ENCODE peak calls at places on chromosomes 12 and 14, in nine cellular contexts. One of them, this sample, is unnamed.

GRCh38 chr12:67650127-67650495 is 1.6 kb downstream of the DYRK2 start:
- DNase-seq in Peyer's patch: no peak
- DNase-seq in uterus: peak
- DNase-seq in K562: peak
- DNase-seq in GM12878: no peak
- DNase-seq in body of pancreas: peak
- DNase-seq in esophagus squamous epithelium: no peak
- DNase-seq in lower leg skin: no peak
- DNase-seq in ovary: peak
- DNase-seq in this sample: peak

GRCh38 chr12:25469368-25469767 is 83.7 kb downstream of the LMNTD1 start:
- DNase-seq in Peyer's patch: no peak
- DNase-seq in uterus: no peak
- DNase-seq in K562: no peak
- DNase-seq in GM12878: no peak
- DNase-seq in body of pancreas: no peak
- DNase-seq in esophagus squamous epithelium: no peak
- DNase-seq in lower leg skin: no peak
- DNase-seq in ovary: no peak
- DNase-seq in this sample: no peak

GRCh38 chr14:93207468-93208308 is 632 bp downstream of the UBR7 start:
- DNase-seq in Peyer's patch: no peak
- DNase-seq in uterus: peak
- DNase-seq in K562: peak
- DNase-seq in GM12878: no peak
- DNase-seq in body of pancreas: peak
- DNase-seq in esophagus squamous epithelium: no peak
- DNase-seq in lower leg skin: no peak
- DNase-seq in ovary: no peak
- DNase-seq in this sample: peak

GRCh38 chr12:26555139-26555538 is 277.9 kb downstream of the ITPR2 start:
- DNase-seq in Peyer's patch: no peak
- DNase-seq in uterus: no peak
- DNase-seq in K562: no peak
- DNase-seq in GM12878: no peak
- DNase-seq in body of pancreas: no peak
- DNase-seq in esophagus squamous epithelium: no peak
- DNase-seq in lower leg skin: no peak
- DNase-seq in ovary: no peak
- DNase-seq in this sample: no peak

GRCh38 chr14:56805201-56805991 is 4.9 kb downstream of the OTX2 start:
- DNase-seq in Peyer's patch: no peak
- DNase-seq in uterus: no peak
- DNase-seq in K562: no peak
- DNase-seq in GM12878: no peak
- DNase-seq in body of pancreas: no peak
- DNase-seq in esophagus squamous epithelium: no peak
- DNase-seq in lower leg skin: no peak
- DNase-seq in ovary: no peak
- DNase-seq in this sample: no peak

GRCh38 chr14:97178781-97179180 is 381.6 kb downstream of the VRK1 start:
- DNase-seq in Peyer's patch: no peak
- DNase-seq in uterus: no peak
- DNase-seq in K562: no peak
- DNase-seq in GM12878: no peak
- DNase-seq in body of pancreas: no peak
- DNase-seq in esophagus squamous epithelium: no peak
- DNase-seq in lower leg skin: no peak
- DNase-seq in ovary: no peak
- DNase-seq in this sample: no peak

GRCh38 chr12:64753427-64753826 is 5.8 kb downstream of the GNS start:
- DNase-seq in Peyer's patch: no peak
- DNase-seq in uterus: no peak
- DNase-seq in K562: no peak
- DNase-seq in GM12878: no peak
- DNase-seq in body of pancreas: no peak
- DNase-seq in esophagus squamous epithelium: no peak
- DNase-seq in lower leg skin: no peak
- DNase-seq in ovary: no peak
- DNase-seq in this sample: no peak

GRCh38 chr12:105882404-105882803 is 256.4 kb downstream of the NUAK1 start:
- DNase-seq in Peyer's patch: no peak
- DNase-seq in uterus: peak
- DNase-seq in K562: no peak
- DNase-seq in GM12878: no peak
- DNase-seq in body of pancreas: peak
- DNase-seq in esophagus squamous epithelium: no peak
- DNase-seq in lower leg skin: peak
- DNase-seq in ovary: no peak
- DNase-seq in this sample: no peak

GRCh38 chr12:90501412-90501811 is 453.6 kb downstream of the CCER1 start:
- DNase-seq in Peyer's patch: no peak
- DNase-seq in uterus: no peak
- DNase-seq in K562: no peak
- DNase-seq in GM12878: no peak
- DNase-seq in body of pancreas: no peak
- DNase-seq in esophagus squamous epithelium: no peak
- DNase-seq in lower leg skin: no peak
- DNase-seq in ovary: no peak
- DNase-seq in this sample: no peak

GRCh38 chr12:97923546-97923945 is 460.9 kb downstream of the RMST start:
- DNase-seq in Peyer's patch: no peak
- DNase-seq in uterus: no peak
- DNase-seq in K562: no peak
- DNase-seq in GM12878: no peak
- DNase-seq in body of pancreas: no peak
- DNase-seq in esophagus squamous epithelium: no peak
- DNase-seq in lower leg skin: no peak
- DNase-seq in ovary: no peak
- DNase-seq in this sample: no peak

GRCh38 chr12:97921957-97922722 is 459.5 kb downstream of the RMST start:
- DNase-seq in Peyer's patch: no peak
- DNase-seq in uterus: peak
- DNase-seq in K562: no peak
- DNase-seq in GM12878: no peak
- DNase-seq in body of pancreas: peak
- DNase-seq in esophagus squamous epithelium: no peak
- DNase-seq in lower leg skin: no peak
- DNase-seq in ovary: no peak
- DNase-seq in this sample: no peak

GRCh38 chr12:97927991-97928390 is 465.4 kb downstream of the RMST start:
- DNase-seq in Peyer's patch: no peak
- DNase-seq in uterus: no peak
- DNase-seq in K562: no peak
- DNase-seq in GM12878: no peak
- DNase-seq in body of pancreas: no peak
- DNase-seq in esophagus squamous epithelium: no peak
- DNase-seq in lower leg skin: no peak
- DNase-seq in ovary: no peak
- DNase-seq in this sample: no peak

DNA sequence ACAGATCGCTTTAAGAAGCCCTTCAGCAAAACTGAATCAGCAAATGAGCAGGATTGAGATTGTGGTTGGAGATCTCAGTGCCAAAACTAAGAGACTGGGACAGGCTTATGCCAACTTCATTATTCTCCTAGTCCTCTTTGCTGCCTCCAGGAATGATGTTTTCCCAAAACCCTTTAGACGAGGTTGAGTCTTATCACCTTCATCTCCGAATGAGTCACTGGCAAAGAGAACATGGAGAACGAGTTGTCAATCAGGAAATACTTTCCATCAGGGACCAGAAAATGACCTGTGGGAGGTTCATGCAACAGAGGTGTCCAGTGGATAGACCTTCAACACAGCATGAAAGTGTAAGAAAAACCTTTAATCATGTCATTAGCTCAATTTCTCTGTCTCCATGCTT is 461.5 kb downstream of the RMST start:
- DNase-seq in Peyer's patch: no peak
- DNase-seq in uterus: no peak
- DNase-seq in K562: no peak
- DNase-seq in GM12878: no peak
- DNase-seq in body of pancreas: no peak
- DNase-seq in esophagus squamous epithelium: no peak
- DNase-seq in lower leg skin: no peak
- DNase-seq in ovary: no peak
- DNase-seq in this sample: no peak
- TF ChIP-seq POLR2A in Peyer's patch: no peak
- TF ChIP-seq POLR2A in uterus: no peak
- TF ChIP-seq POLR2A in K562: no peak
- TF ChIP-seq POLR2A in GM12878: no peak
- TF ChIP-seq POLR2A in body of pancreas: no peak
- TF ChIP-seq POLR2A in esophagus squamous epithelium: no peak
- TF ChIP-seq POLR2A in lower leg skin: no peak
- TF ChIP-seq POLR2A in ovary: no peak
- TF ChIP-seq POLR2A in this sample: no peak

GRCh38 chr14:95877633-95878032 is 1.0 kb downstream of the TUNAR start:
- DNase-seq in Peyer's patch: no peak
- DNase-seq in uterus: no peak
- DNase-seq in K562: no peak
- DNase-seq in GM12878: no peak
- DNase-seq in body of pancreas: peak
- DNase-seq in esophagus squamous epithelium: no peak
- DNase-seq in lower leg skin: no peak
- DNase-seq in ovary: no peak
- DNase-seq in this sample: no peak

GRCh38 chr14:95872777-95873176 is 3.9 kb upstream of the TUNAR start:
- DNase-seq in Peyer's patch: no peak
- DNase-seq in uterus: no peak
- DNase-seq in K562: no peak
- DNase-seq in GM12878: no peak
- DNase-seq in body of pancreas: no peak
- DNase-seq in esophagus squamous epithelium: no peak
- DNase-seq in lower leg skin: no peak
- DNase-seq in ovary: no peak
- DNase-seq in this sample: no peak

GRCh38 chr14:95871531-95871930 is 5.1 kb upstream of the TUNAR start:
- DNase-seq in Peyer's patch: no peak
- DNase-seq in uterus: no peak
- DNase-seq in K562: no peak
- DNase-seq in GM12878: no peak
- DNase-seq in body of pancreas: no peak
- DNase-seq in esophagus squamous epithelium: no peak
- DNase-seq in lower leg skin: no peak
- DNase-seq in ovary: no peak
- DNase-seq in this sample: no peak

GRCh38 chr14:95875831-95876768 is 532 bp upstream of the TUNAR start:
- DNase-seq in Peyer's patch: no peak
- DNase-seq in uterus: no peak
- DNase-seq in K562: no peak
- DNase-seq in GM12878: no peak
- DNase-seq in body of pancreas: no peak
- DNase-seq in esophagus squamous epithelium: no peak
- DNase-seq in lower leg skin: no peak
- DNase-seq in ovary: no peak
- DNase-seq in this sample: no peak

GRCh38 chr14:95876769-95877490 is at the start of gene TUNAR:
- DNase-seq in Peyer's patch: no peak
- DNase-seq in uterus: no peak
- DNase-seq in K562: no peak
- DNase-seq in GM12878: no peak
- DNase-seq in body of pancreas: peak
- DNase-seq in esophagus squamous epithelium: no peak
- DNase-seq in lower leg skin: no peak
- DNase-seq in ovary: no peak
- DNase-seq in this sample: no peak
- TF ChIP-seq POLR2A in Peyer's patch: no peak
- TF ChIP-seq POLR2A in uterus: no peak
- TF ChIP-seq POLR2A in K562: no peak
- TF ChIP-seq POLR2A in GM12878: no peak
- TF ChIP-seq POLR2A in body of pancreas: no peak
- TF ChIP-seq POLR2A in esophagus squamous epithelium: no peak
- TF ChIP-seq POLR2A in lower leg skin: no peak
- TF ChIP-seq POLR2A in ovary: no peak
- TF ChIP-seq POLR2A in this sample: no peak

GRCh38 chr12:2890001-2890387 is 697 bp upstream of the TULP3 start:
- DNase-seq in Peyer's patch: no peak
- DNase-seq in uterus: no peak
- DNase-seq in K562: no peak
- DNase-seq in GM12878: no peak
- DNase-seq in body of pancreas: no peak
- DNase-seq in esophagus squamous epithelium: no peak
- DNase-seq in lower leg skin: no peak
- DNase-seq in ovary: no peak
- DNase-seq in this sample: no peak

GRCh38 chr12:2891240-2892053 is 756 bp downstream of the TULP3 start:
- DNase-seq in Peyer's patch: peak
- DNase-seq in uterus: peak
- DNase-seq in K562: peak
- DNase-seq in GM12878: no peak
- DNase-seq in body of pancreas: peak
- DNase-seq in esophagus squamous epithelium: no peak
- DNase-seq in lower leg skin: peak
- DNase-seq in ovary: peak
- DNase-seq in this sample: peak

GRCh38 chr12:2892246-2892645 is 1.6 kb downstream of the TULP3 start:
- DNase-seq in Peyer's patch: no peak
- DNase-seq in uterus: no peak
- DNase-seq in K562: no peak
- DNase-seq in GM12878: no peak
- DNase-seq in body of pancreas: no peak
- DNase-seq in esophagus squamous epithelium: no peak
- DNase-seq in lower leg skin: no peak
- DNase-seq in ovary: no peak
- DNase-seq in this sample: no peak

GRCh38 chr12:2893007-2893406 is 2.3 kb downstream of the TULP3 start:
- DNase-seq in Peyer's patch: no peak
- DNase-seq in uterus: peak
- DNase-seq in K562: peak
- DNase-seq in GM12878: no peak
- DNase-seq in body of pancreas: peak
- DNase-seq in esophagus squamous epithelium: no peak
- DNase-seq in lower leg skin: peak
- DNase-seq in ovary: peak
- DNase-seq in this sample: peak

GRCh38 chr12:2890388-2891239 is at the start of gene TULP3:
- DNase-seq in Peyer's patch: peak
- DNase-seq in uterus: peak
- DNase-seq in K562: peak
- DNase-seq in GM12878: peak
- DNase-seq in body of pancreas: peak
- DNase-seq in esophagus squamous epithelium: peak
- DNase-seq in lower leg skin: peak
- DNase-seq in ovary: peak
- DNase-seq in this sample: peak
- TF ChIP-seq POLR2A in Peyer's patch: peak
- TF ChIP-seq POLR2A in uterus: peak
- TF ChIP-seq POLR2A in K562: peak
- TF ChIP-seq POLR2A in GM12878: peak
- TF ChIP-seq POLR2A in body of pancreas: peak
- TF ChIP-seq POLR2A in esophagus squamous epithelium: no peak
- TF ChIP-seq POLR2A in lower leg skin: no peak
- TF ChIP-seq POLR2A in ovary: peak
- TF ChIP-seq POLR2A in this sample: peak

DNA sequence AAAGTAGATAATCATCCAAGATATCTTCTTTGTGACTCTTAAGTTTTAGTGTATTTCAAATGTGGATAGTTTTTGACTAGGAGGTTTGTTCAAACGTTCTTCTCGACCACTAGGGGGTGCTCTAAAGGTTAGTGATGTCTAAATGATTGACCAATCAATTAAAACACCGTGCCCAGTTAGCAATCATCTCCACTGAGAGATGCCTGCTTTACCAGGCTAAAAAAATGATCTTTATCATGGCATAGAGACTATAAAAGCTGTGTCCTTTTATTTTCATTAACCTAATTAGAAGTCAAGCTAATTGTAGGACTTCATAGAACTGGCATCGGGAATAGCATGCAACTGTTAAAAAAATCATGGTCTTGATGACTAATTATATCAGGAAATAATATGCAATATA is 153.9 kb downstream of the PRKCH start:
- DNase-seq in Peyer's patch: no peak
- DNase-seq in uterus: no peak
- DNase-seq in K562: peak
- DNase-seq in GM12878: no peak
- DNase-seq in body of pancreas: peak
- DNase-seq in esophagus squamous epithelium: no peak
- DNase-seq in lower leg skin: no peak
- DNase-seq in ovary: no peak
- DNase-seq in this sample: peak
- TF ChIP-seq POLR2A in Peyer's patch: no peak
- TF ChIP-seq POLR2A in uterus: no peak
- TF ChIP-seq POLR2A in K562: no peak
- TF ChIP-seq POLR2A in GM12878: no peak
- TF ChIP-seq POLR2A in body of pancreas: no peak
- TF ChIP-seq POLR2A in esophagus squamous epithelium: no peak
- TF ChIP-seq POLR2A in lower leg skin: no peak
- TF ChIP-seq POLR2A in ovary: no peak
- TF ChIP-seq POLR2A in this sample: no peak

This sample was measured in NB4.